ENCODE peak calls at places on chromosomes 3 and 15, in five cellular contexts. T is MM.1S, A is PC-3, F is PC-9, G is GM23248. S is an unnamed sample.

GRCh38 chr3:128322030-128323022 is 144.4 kb downstream of the DNAJB8 start:
- DNase-seq in F (peak; percentile 42), T (peak; percentile 11), G (peak; percentile 47), A (peak; percentile 25), S (peak; percentile 79)

GRCh38 chr3:9026320-9027040 is 63.2 kb upstream of the RAD18 start:
- DNase-seq in G (no peak), T (no peak), F (no peak), A (no peak), S (no peak)

GRCh38 chr3:195546130-195546560 is 3.0 kb upstream of the PPP1R2 start:
- DNase-seq in F (peak; percentile 79), T (no peak), G (peak; percentile 96), A (peak; percentile 98), S (no peak)

GRCh38 chr3:14811733-14812132 is 7.0 kb upstream of the FGD5 start:
- DNase-seq in A (no peak), F (no peak), G (no peak), T (no peak), S (peak; percentile 42)

GRCh38 chr3:45631486-45631885 is 36.9 kb downstream of the LIMD1 start:
- DNase-seq in A (no peak), F (no peak), T (peak; percentile 36), G (no peak), S (no peak)

GRCh38 chr15:32113224-32113623 is 82.9 kb downstream of the CHRNA7 start:
- DNase-seq in T (no peak), A (no peak), G (no peak), F (no peak), S (no peak)

GRCh38 chr3:119187266-119187665 is 13.9 kb downstream of the UPK1B start:
- DNase-seq in A (peak; percentile 22), F (no peak), G (no peak), T (no peak), S (no peak)

GRCh38 chr3:69900331-69900730 is 99.2 kb upstream of the SAMMSON start:
- DNase-seq in F (no peak), G (no peak), T (no peak), A (no peak), S (no peak)

GRCh38 chr15:72306211-72306785 is 13.7 kb downstream of the CELF6 start:
- DNase-seq in F (no peak), T (no peak), G (peak; percentile 48), A (no peak), S (peak; percentile 91)

GRCh38 chr3:33908209-33908851 is 109.9 kb downstream of the PDCD6IP start:
- DNase-seq in G (no peak), F (no peak), T (no peak), A (no peak), S (no peak)

GRCh38 chr15:51796777-51797474 is 32.5 kb upstream of the TMOD3 start:
- DNase-seq in G (peak; percentile 22), A (peak; percentile 57), T (no peak), F (peak; percentile 57), S (peak; percentile 12)

GRCh38 chr15:28955160-28955502 is 69.4 kb downstream of the APBA2 start:
- DNase-seq in T (peak; percentile 86), F (no peak), G (no peak), A (peak; percentile 79), S (no peak)

GRCh38 chr15:74843891-74844299 is 939 bp upstream of the ULK3 start:
- DNase-seq in F (no peak), A (no peak), G (no peak), T (no peak), S (no peak)

GRCh38 chr3:15820911-15821310 is 23.1 kb upstream of the ANKRD28 start:
- DNase-seq in A (no peak), G (peak; percentile 59), F (no peak), T (no peak), S (no peak)

GRCh38 chr3:100603449-100603848 is 6.0 kb upstream of the ADGRG7 start:
- DNase-seq in T (peak; percentile 36), G (peak; percentile 62), A (peak; percentile 80), F (peak; percentile 60), S (peak; percentile 77)

GRCh38 chr3:72485649-72486048 is 362.6 kb downstream of the SHQ1 start:
- DNase-seq in A (no peak), G (peak; percentile 25), F (no peak), T (no peak), S (no peak)

GRCh38 chr3:140994316-140994715 is 52.7 kb downstream of the SLC25A36 start:
- DNase-seq in F (no peak), A (no peak), T (no peak), G (peak; percentile 39), S (no peak)

GRCh38 chr3:39637807-39638206 is 170.3 kb downstream of the MOBP start:
- DNase-seq in F (peak; percentile 49), A (peak; percentile 61), T (no peak), G (peak; percentile 77), S (peak; percentile 22)

GRCh38 chr3:9397911-9398714 is 698 bp downstream of the SETD5 start:
- DNase-seq in F (peak; percentile 45), G (peak; percentile 69), A (no peak), T (peak; percentile 34), S (peak; percentile 63)

GRCh38 chr15:82540055-82540983 is at the start of gene RPS17:
- DNase-seq in F (peak; percentile 79), G (peak; percentile 96), A (peak; percentile 96), T (peak; percentile 97), S (peak; percentile 97)

GRCh38 chr3:48563382-48563918 is at the start of gene UCN2:
- DNase-seq in G (peak; percentile 67), F (no peak), T (no peak), A (no peak), S (no peak)

GRCh38 chr15:71364117-71364584 is 248.9 kb downstream of the THSD4 start:
- DNase-seq in T (no peak), A (no peak), F (no peak), G (no peak), S (no peak)

GRCh38 chr15:78761020-78761419 is 50.2 kb downstream of the ADAMTS7 start:
- DNase-seq in A (no peak), T (no peak), F (no peak), G (no peak), S (no peak)

GRCh38 chr3:25155696-25156471 is 272.2 kb upstream of the RARB start:
- DNase-seq in G (peak; percentile 1), F (no peak), T (no peak), A (no peak), S (peak; percentile 91)

GRCh38 chr3:162810776-162811175 is 1314.2 kb downstream of the OTOL1 start:
- DNase-seq in F (no peak), A (no peak), T (no peak), G (no peak), S (no peak)

DNA sequence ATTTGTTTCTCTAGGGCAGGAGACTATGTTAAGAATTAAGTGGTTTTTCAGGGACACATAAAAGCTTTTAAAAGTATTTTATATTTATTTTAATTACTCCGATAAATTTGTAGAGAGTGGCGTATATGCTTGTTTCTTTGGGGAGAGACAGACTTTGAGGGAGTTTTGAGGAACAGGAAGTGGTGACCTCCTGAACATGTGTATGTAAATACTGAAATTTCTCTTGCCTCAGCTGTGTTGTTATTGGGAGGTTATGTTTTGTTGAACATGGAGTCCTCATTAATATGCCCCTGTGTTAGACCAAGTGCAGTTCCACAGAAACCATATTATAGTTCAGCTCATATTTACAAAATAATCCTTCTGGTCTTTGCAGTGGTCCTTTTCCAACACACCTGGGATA is 41.8 kb upstream of the UTS2B start:
- DNase-seq in G (no peak), A (no peak), F (no peak), T (no peak), S (no peak)
- TF ChIP-seq EZH2 in G (no peak), A (no peak), F (no peak), T (no peak), S (no peak)

GRCh38 chr15:92952451-92952850 is 52.3 kb downstream of the CHD2 start:
- DNase-seq in T (no peak), A (no peak), F (no peak), G (no peak), S (no peak)

GRCh38 chr15:92953569-92953968 is 53.4 kb downstream of the CHD2 start:
- DNase-seq in G (no peak), F (no peak), T (no peak), A (no peak), S (no peak)

GRCh38 chr15:92955706-92956105 is 55.6 kb downstream of the CHD2 start:
- DNase-seq in A (no peak), T (no peak), F (no peak), G (no peak), S (no peak)

GRCh38 chr15:92953997-92954396 is 53.9 kb downstream of the CHD2 start:
- DNase-seq in F (no peak), A (no peak), G (no peak), T (no peak), S (no peak)

GRCh38 chr15:92954578-92954977 is 54.5 kb downstream of the CHD2 start:
- DNase-seq in A (peak; percentile 45), F (no peak), G (peak; percentile 40), T (no peak), S (peak; percentile 50)
- H3F3A ChIP-seq in A (peaks cover 3% of the 10 kb centered on the region), F (peaks cover 67% of the 10 kb centered on the region), G (peaks cover 83% of the 10 kb centered on the region), T (no peaks in the 10 kb centered on the region), S (peaks cover 2% of the 10 kb centered on the region)

GRCh38 chr15:65375871-65376552 is 1.8 kb downstream of the IGDCC3 start:
- DNase-seq in T (no peak), G (no peak), F (no peak), A (no peak), S (no peak)

GRCh38 chr15:65377976-65378366 is at the start of gene IGDCC3:
- DNase-seq in T (no peak), F (no peak), G (peak; percentile 13), A (no peak), S (peak; percentile 90)

GRCh38 chr15:65374831-65375401 is 2.9 kb downstream of the IGDCC3 start:
- DNase-seq in A (no peak), F (peak; percentile 39), T (no peak), G (no peak), S (no peak)

GRCh38 chr15:65376767-65377104 is 1.1 kb downstream of the IGDCC3 start:
- DNase-seq in G (peak; percentile 11), T (no peak), F (no peak), A (no peak), S (peak; percentile 63)

GRCh38 chr15:65377105-65377975 is 462 bp downstream of the IGDCC3 start:
- DNase-seq in A (no peak), T (no peak), F (no peak), G (peak; percentile 49), S (peak; percentile 81)
- TF ChIP-seq EZH2 in A (no peak), T (peak; percentile 68), F (no peak), G (peak; percentile 10), S (no peak)

GRCh38 chr3:133583396-133583795 is 9.9 kb downstream of the CDV3 start:
- DNase-seq in G (no peak), A (no peak), T (no peak), F (no peak), S (no peak)

GRCh38 chr3:133591271-133591742 is 17.8 kb downstream of the CDV3 start:
- DNase-seq in G (peak; percentile 82), A (peak; percentile 77), F (peak; percentile 87), T (no peak), S (no peak)

GRCh38 chr3:133588784-133589465 is 15.4 kb downstream of the CDV3 start:
- DNase-seq in A (no peak), T (no peak), G (peak; percentile 45), F (no peak), S (no peak)

GRCh38 chr3:133589503-133589902 is 16.0 kb downstream of the CDV3 start:
- DNase-seq in F (no peak), G (peak; percentile 5), A (peak; percentile 36), T (no peak), S (no peak)

DNA sequence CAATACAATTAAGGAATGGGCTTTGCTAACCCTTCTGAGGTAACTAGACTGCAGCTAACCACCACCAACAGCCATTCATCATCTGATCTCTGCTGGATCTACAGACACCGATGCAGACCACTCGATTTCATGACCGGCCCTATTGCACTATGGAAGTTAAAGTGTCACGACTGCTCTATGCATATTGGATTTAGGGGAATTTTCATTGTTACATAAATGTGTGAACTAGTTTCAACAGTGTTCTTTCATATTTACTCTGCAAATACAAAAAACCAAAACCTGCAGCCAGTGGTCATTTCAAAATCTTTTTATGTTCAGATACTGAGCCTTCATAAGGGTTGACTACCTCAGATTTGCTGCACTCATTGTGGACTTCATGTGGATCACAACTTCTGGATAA is 14.5 kb downstream of the CDV3 start:
- DNase-seq in F (no peak), A (no peak), T (no peak), G (no peak), S (no peak)
- H3F3A ChIP-seq in F (peaks cover 84% of the 10 kb centered on the region), A (peaks cover 6% of the 10 kb centered on the region), T (peaks cover 88% of the 10 kb centered on the region), G (peaks cover 97% of the 10 kb centered on the region), S (no peaks in the 10 kb centered on the region)